ENCODE peak calls at places on chromosomes 5 and 9, in six cellular contexts. One of them, this sample, is unnamed. For H3K4me1, the result is how much of the 10 kb centered on the place peaks cover.

GRCh38 chr5:79840085-79840990 is 150.7 kb downstream of the CMYA5 start:
- DNase-seq in SJCRH30: no peak
- DNase-seq in iPS DF 6.9: no peak
- DNase-seq in heart left ventricle: no peak
- DNase-seq in CD8-positive, alpha-beta T cell: no peak
- DNase-seq in A549: no peak
- DNase-seq in this sample: no peak

GRCh38 chr9:16196206-16196605 is 643.4 kb downstream of the CCDC171 start:
- DNase-seq in SJCRH30: no peak
- DNase-seq in iPS DF 6.9: no peak
- DNase-seq in heart left ventricle: no peak
- DNase-seq in CD8-positive, alpha-beta T cell: no peak
- DNase-seq in A549: no peak
- DNase-seq in this sample: no peak

GRCh38 chr5:80414113-80414512 is 6.2 kb downstream of the ZFYVE16 start:
- DNase-seq in SJCRH30: no peak
- DNase-seq in iPS DF 6.9: no peak
- DNase-seq in heart left ventricle: no peak
- DNase-seq in CD8-positive, alpha-beta T cell: no peak
- DNase-seq in A549: no peak
- DNase-seq in this sample: no peak

GRCh38 chr9:133691659-133692363 is 46.3 kb downstream of the SARDH start:
- DNase-seq in SJCRH30: no peak
- DNase-seq in iPS DF 6.9: no peak
- DNase-seq in heart left ventricle: peak
- DNase-seq in CD8-positive, alpha-beta T cell: no peak
- DNase-seq in A549: no peak
- DNase-seq in this sample: no peak

GRCh38 chr9:86795861-86796497 is 151.3 kb downstream of the GAS1 start:
- DNase-seq in SJCRH30: peak
- DNase-seq in iPS DF 6.9: no peak
- DNase-seq in heart left ventricle: peak
- DNase-seq in CD8-positive, alpha-beta T cell: no peak
- DNase-seq in A549: no peak
- DNase-seq in this sample: peak

GRCh38 chr5:86979801-86980510 is 287.7 kb upstream of the RASA1 start:
- DNase-seq in SJCRH30: peak
- DNase-seq in iPS DF 6.9: no peak
- DNase-seq in heart left ventricle: no peak
- DNase-seq in CD8-positive, alpha-beta T cell: no peak
- DNase-seq in A549: peak
- DNase-seq in this sample: no peak

GRCh38 chr5:179905144-179905526 is 2.6 kb downstream of the TBC1D9B start:
- DNase-seq in SJCRH30: no peak
- DNase-seq in iPS DF 6.9: no peak
- DNase-seq in heart left ventricle: no peak
- DNase-seq in CD8-positive, alpha-beta T cell: no peak
- DNase-seq in A549: no peak
- DNase-seq in this sample: no peak

GRCh38 chr9:129910628-129911567 is 75.6 kb downstream of the USP20 start:
- DNase-seq in SJCRH30: peak
- DNase-seq in iPS DF 6.9: no peak
- DNase-seq in heart left ventricle: no peak
- DNase-seq in CD8-positive, alpha-beta T cell: no peak
- DNase-seq in A549: peak
- DNase-seq in this sample: peak

GRCh38 chr9:113885183-113886002 is 9.3 kb downstream of the ZNF618 start:
- DNase-seq in SJCRH30: no peak
- DNase-seq in iPS DF 6.9: no peak
- DNase-seq in heart left ventricle: no peak
- DNase-seq in CD8-positive, alpha-beta T cell: no peak
- DNase-seq in A549: no peak
- DNase-seq in this sample: no peak

GRCh38 chr9:99109522-99109921 is 4.6 kb downstream of the TGFBR1 start:
- DNase-seq in SJCRH30: no peak
- DNase-seq in iPS DF 6.9: no peak
- DNase-seq in heart left ventricle: no peak
- DNase-seq in CD8-positive, alpha-beta T cell: no peak
- DNase-seq in A549: no peak
- DNase-seq in this sample: no peak

GRCh38 chr5:172147857-172148256 is 40.2 kb downstream of the STK10 start:
- DNase-seq in SJCRH30: no peak
- DNase-seq in iPS DF 6.9: no peak
- DNase-seq in heart left ventricle: no peak
- DNase-seq in CD8-positive, alpha-beta T cell: no peak
- DNase-seq in A549: no peak
- DNase-seq in this sample: no peak

GRCh38 chr5:39102684-39103155 is 28.5 kb upstream of the RICTOR start:
- DNase-seq in SJCRH30: no peak
- DNase-seq in iPS DF 6.9: no peak
- DNase-seq in heart left ventricle: no peak
- DNase-seq in CD8-positive, alpha-beta T cell: no peak
- DNase-seq in A549: peak
- DNase-seq in this sample: no peak

GRCh38 chr5:29143266-29143665 is 2050.2 kb upstream of the CDH6 start:
- DNase-seq in SJCRH30: no peak
- DNase-seq in iPS DF 6.9: no peak
- DNase-seq in heart left ventricle: no peak
- DNase-seq in CD8-positive, alpha-beta T cell: no peak
- DNase-seq in A549: no peak
- DNase-seq in this sample: no peak

GRCh38 chr5:173530547-173530946 is 85.9 kb downstream of the BOD1 start:
- DNase-seq in SJCRH30: no peak
- DNase-seq in iPS DF 6.9: peak
- DNase-seq in heart left ventricle: no peak
- DNase-seq in CD8-positive, alpha-beta T cell: no peak
- DNase-seq in A549: peak
- DNase-seq in this sample: no peak

GRCh38 chr5:168047043-168047668 is 244.3 kb upstream of the WWC1 start:
- DNase-seq in SJCRH30: peak
- DNase-seq in iPS DF 6.9: peak
- DNase-seq in heart left ventricle: no peak
- DNase-seq in CD8-positive, alpha-beta T cell: no peak
- DNase-seq in A549: peak
- DNase-seq in this sample: no peak

GRCh38 chr5:178324481-178325310 is 92.1 kb upstream of the PHYKPL start:
- DNase-seq in SJCRH30: no peak
- DNase-seq in iPS DF 6.9: no peak
- DNase-seq in heart left ventricle: no peak
- DNase-seq in CD8-positive, alpha-beta T cell: no peak
- DNase-seq in A549: no peak
- DNase-seq in this sample: peak

GRCh38 chr5:178323961-178324360 is 91.4 kb upstream of the PHYKPL start:
- DNase-seq in SJCRH30: no peak
- DNase-seq in iPS DF 6.9: no peak
- DNase-seq in heart left ventricle: no peak
- DNase-seq in CD8-positive, alpha-beta T cell: no peak
- DNase-seq in A549: no peak
- DNase-seq in this sample: no peak

GRCh38 chr5:178323541-178323865 is 90.9 kb upstream of the PHYKPL start:
- DNase-seq in SJCRH30: no peak
- DNase-seq in iPS DF 6.9: no peak
- DNase-seq in heart left ventricle: no peak
- DNase-seq in CD8-positive, alpha-beta T cell: no peak
- DNase-seq in A549: no peak
- DNase-seq in this sample: no peak

GRCh38 chr5:178325311-178326053 is 92.9 kb upstream of the PHYKPL start:
- DNase-seq in SJCRH30: no peak
- DNase-seq in iPS DF 6.9: no peak
- DNase-seq in heart left ventricle: no peak
- DNase-seq in CD8-positive, alpha-beta T cell: no peak
- DNase-seq in A549: no peak
- DNase-seq in this sample: peak

DNA sequence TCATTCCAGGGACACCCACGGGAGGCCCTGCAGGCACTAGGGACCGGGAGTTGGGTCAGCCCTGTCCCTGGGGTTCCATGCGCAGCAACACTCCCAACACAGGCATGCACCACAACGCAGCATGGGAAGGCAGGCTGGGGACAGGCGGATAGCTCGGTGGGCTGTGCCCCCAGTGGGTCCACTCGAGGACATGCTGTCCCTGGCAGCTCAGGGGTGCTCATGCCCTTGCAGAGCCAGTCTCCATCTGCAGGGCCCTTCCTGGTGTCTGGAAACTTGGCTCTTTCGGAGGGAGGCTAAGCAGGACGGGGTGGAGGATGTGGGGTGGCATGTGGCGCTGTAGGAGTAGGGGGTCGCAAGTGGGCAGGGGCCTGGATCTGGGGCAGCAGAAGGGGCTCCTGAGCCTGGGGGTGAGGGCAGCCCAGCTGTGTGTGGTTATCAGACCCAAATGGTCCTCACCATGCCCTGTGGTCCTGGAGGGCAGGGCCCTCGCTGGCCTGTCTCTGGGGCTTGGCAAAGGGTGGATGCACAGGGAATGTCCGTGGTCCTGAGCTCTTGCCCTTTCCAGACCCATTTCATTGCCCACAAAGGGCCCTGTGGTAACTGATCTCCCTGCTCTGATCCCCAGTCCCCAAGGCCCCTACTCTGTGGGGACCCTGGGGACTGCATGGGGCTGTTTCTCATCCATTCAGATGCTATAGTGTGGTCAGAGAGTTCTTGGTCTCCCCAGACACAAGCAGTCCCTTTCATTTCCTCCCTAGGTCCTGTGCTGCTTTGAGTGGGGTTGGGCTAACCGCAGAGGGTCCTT is 90.3 kb upstream of the PHYKPL start:
- DNase-seq in SJCRH30: no peak
- DNase-seq in iPS DF 6.9: no peak
- DNase-seq in heart left ventricle: no peak
- DNase-seq in CD8-positive, alpha-beta T cell: no peak
- DNase-seq in A549: no peak
- DNase-seq in this sample: no peak
- H3K4me1 ChIP-seq in SJCRH30: under half
- H3K4me1 ChIP-seq in iPS DF 6.9: under half
- H3K4me1 ChIP-seq in heart left ventricle: under half
- H3K4me1 ChIP-seq in CD8-positive, alpha-beta T cell: under half
- H3K4me1 ChIP-seq in A549: under half
- H3K4me1 ChIP-seq in this sample: under half

GRCh38 chr9:11471321-11471720 is 858.5 kb upstream of the PTPRD start:
- DNase-seq in SJCRH30: no peak
- DNase-seq in iPS DF 6.9: no peak
- DNase-seq in heart left ventricle: no peak
- DNase-seq in CD8-positive, alpha-beta T cell: no peak
- DNase-seq in A549: no peak
- DNase-seq in this sample: peak
- H3K4me3 ChIP-seq in SJCRH30: no peak
- H3K4me3 ChIP-seq in iPS DF 6.9: no peak
- H3K4me3 ChIP-seq in heart left ventricle: no peak
- H3K4me3 ChIP-seq in CD8-positive, alpha-beta T cell: no peak
- H3K4me3 ChIP-seq in A549: no peak
- H3K4me3 ChIP-seq in this sample: no peak

GRCh38 chr9:92773810-92774209 is 9.2 kb upstream of the BICD2 start:
- DNase-seq in SJCRH30: no peak
- DNase-seq in iPS DF 6.9: no peak
- DNase-seq in heart left ventricle: no peak
- DNase-seq in CD8-positive, alpha-beta T cell: no peak
- DNase-seq in A549: no peak
- DNase-seq in this sample: no peak

GRCh38 chr9:92770005-92770995 is 5.7 kb upstream of the BICD2 start:
- DNase-seq in SJCRH30: peak
- DNase-seq in iPS DF 6.9: no peak
- DNase-seq in heart left ventricle: no peak
- DNase-seq in CD8-positive, alpha-beta T cell: no peak
- DNase-seq in A549: no peak
- DNase-seq in this sample: no peak

GRCh38 chr9:92775466-92775865 is 10.8 kb upstream of the BICD2 start:
- DNase-seq in SJCRH30: no peak
- DNase-seq in iPS DF 6.9: no peak
- DNase-seq in heart left ventricle: no peak
- DNase-seq in CD8-positive, alpha-beta T cell: no peak
- DNase-seq in A549: no peak
- DNase-seq in this sample: no peak

GRCh38 chr9:92771309-92771708 is 6.7 kb upstream of the BICD2 start:
- DNase-seq in SJCRH30: no peak
- DNase-seq in iPS DF 6.9: no peak
- DNase-seq in heart left ventricle: no peak
- DNase-seq in CD8-positive, alpha-beta T cell: no peak
- DNase-seq in A549: no peak
- DNase-seq in this sample: no peak

DNA sequence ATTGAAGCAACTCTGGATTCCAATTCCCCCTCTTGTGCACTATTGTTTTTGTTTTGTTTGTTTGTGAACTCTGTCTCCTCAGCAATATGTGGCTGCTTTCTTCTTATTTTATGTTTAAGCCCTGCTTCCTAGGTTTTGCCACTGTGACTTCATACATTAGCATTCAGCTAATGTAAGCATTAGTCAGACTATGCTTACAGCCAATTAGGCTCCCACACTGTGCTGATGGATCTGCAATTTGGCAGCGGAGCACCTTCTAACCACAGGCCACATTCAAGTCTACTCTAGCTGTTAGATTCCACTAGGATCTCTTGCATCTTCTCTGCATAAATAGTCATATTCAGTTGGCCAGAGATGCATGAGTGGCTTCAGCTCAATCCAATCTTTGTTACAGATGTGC is 9.6 kb upstream of the BICD2 start:
- DNase-seq in SJCRH30: no peak
- DNase-seq in iPS DF 6.9: no peak
- DNase-seq in heart left ventricle: no peak
- DNase-seq in CD8-positive, alpha-beta T cell: no peak
- DNase-seq in A549: no peak
- DNase-seq in this sample: no peak
- H3K27ac ChIP-seq in SJCRH30: no peak
- H3K27ac ChIP-seq in iPS DF 6.9: no peak
- H3K27ac ChIP-seq in heart left ventricle: no peak
- H3K27ac ChIP-seq in CD8-positive, alpha-beta T cell: no peak
- H3K27ac ChIP-seq in A549: no peak
- H3K27ac ChIP-seq in this sample: no peak

GRCh38 chr9:33437898-33438297 is 9.5 kb downstream of the AQP3 start:
- DNase-seq in SJCRH30: no peak
- DNase-seq in iPS DF 6.9: no peak
- DNase-seq in heart left ventricle: no peak
- DNase-seq in CD8-positive, alpha-beta T cell: no peak
- DNase-seq in A549: no peak
- DNase-seq in this sample: no peak

GRCh38 chr9:33435821-33436277 is 11.5 kb downstream of the AQP3 start:
- DNase-seq in SJCRH30: peak
- DNase-seq in iPS DF 6.9: no peak
- DNase-seq in heart left ventricle: no peak
- DNase-seq in CD8-positive, alpha-beta T cell: no peak
- DNase-seq in A549: no peak
- DNase-seq in this sample: no peak

GRCh38 chr9:33436445-33436844 is 10.9 kb downstream of the AQP3 start:
- DNase-seq in SJCRH30: no peak
- DNase-seq in iPS DF 6.9: no peak
- DNase-seq in heart left ventricle: no peak
- DNase-seq in CD8-positive, alpha-beta T cell: no peak
- DNase-seq in A549: no peak
- DNase-seq in this sample: no peak

GRCh38 chr9:33438926-33439511 is 8.4 kb downstream of the AQP3 start:
- DNase-seq in SJCRH30: no peak
- DNase-seq in iPS DF 6.9: no peak
- DNase-seq in heart left ventricle: no peak
- DNase-seq in CD8-positive, alpha-beta T cell: no peak
- DNase-seq in A549: no peak
- DNase-seq in this sample: no peak

DNA sequence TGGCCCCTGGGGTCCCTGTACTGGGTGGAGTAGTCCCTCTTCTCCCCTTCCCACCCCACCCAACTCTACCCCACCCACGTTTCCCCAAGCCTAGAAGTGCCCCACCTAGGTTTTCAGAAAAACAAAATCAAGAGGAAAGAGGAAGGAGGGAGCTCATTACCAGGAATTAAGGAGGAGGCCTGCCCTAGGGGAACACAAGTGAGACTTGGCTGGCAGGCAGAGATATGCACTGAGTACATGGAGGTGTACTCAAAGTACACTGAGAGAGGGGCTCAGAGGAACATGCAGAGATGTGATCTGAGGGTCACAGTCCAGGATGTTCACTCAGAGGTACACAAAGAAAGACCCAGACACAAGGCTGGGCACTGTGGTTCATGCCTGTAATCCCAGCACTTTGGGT is 10.2 kb downstream of the AQP3 start:
- DNase-seq in SJCRH30: no peak
- DNase-seq in iPS DF 6.9: no peak
- DNase-seq in heart left ventricle: no peak
- DNase-seq in CD8-positive, alpha-beta T cell: no peak
- DNase-seq in A549: no peak
- DNase-seq in this sample: peak
- H3K4me1 ChIP-seq in SJCRH30: under half
- H3K4me1 ChIP-seq in iPS DF 6.9: under half
- H3K4me1 ChIP-seq in heart left ventricle: under half
- H3K4me1 ChIP-seq in CD8-positive, alpha-beta T cell: under half
- H3K4me1 ChIP-seq in A549: under half
- H3K4me1 ChIP-seq in this sample: under half